ENCODE peak calls at places on chromosomes 6 and 20, in eight cellular contexts. G is endodermal cell; B is CD4-positive, CD25-positive, alpha-beta regulatory T cell; A is colonic mucosa; H is neuronal stem cell; F is hepatocyte; P is small intestine; L is esophagus squamous epithelium. N is an unnamed sample.

GRCh38 chr6:147782302-147782701 is 273.8 kb downstream of the SAMD5 start:
- DNase-seq in G (peak; percentile 49), B (no peak), A (no peak), H (no peak), F (peak; percentile 40), P (peak; percentile 47), L (no peak), N (no peak)

GRCh38 chr20:2459981-2460751 is 10.4 kb downstream of the SNRPB start:
- DNase-seq in G (no peak), B (no peak), A (no peak), H (no peak), F (no peak), P (no peak), L (no peak), N (no peak)

GRCh38 chr20:43389839-43390626 is 67.7 kb upstream of the SRSF6 start:
- DNase-seq in G (peak; percentile 87), B (no peak), A (no peak), H (peak; percentile 26), F (no peak), P (no peak), L (no peak), N (no peak)

GRCh38 chr6:116412270-116412669 is 41.5 kb downstream of the DSE start:
- DNase-seq in G (no peak), B (no peak), A (no peak), H (no peak), F (no peak), P (no peak), L (no peak), N (no peak)

GRCh38 chr20:37987602-37988290 is 45.5 kb downstream of the TTI1 start:
- DNase-seq in G (no peak), B (no peak), A (no peak), H (no peak), F (peak; percentile 28), P (peak; percentile 25), L (no peak), N (no peak)

GRCh38 chr20:3606021-3606420 is 57.2 kb downstream of the GFRA4 start:
- DNase-seq in G (no peak), B (no peak), A (no peak), H (no peak), F (no peak), P (no peak), L (no peak), N (no peak)

GRCh38 chr20:48471734-48472408 is 355.9 kb downstream of the PREX1 start:
- DNase-seq in G (no peak), B (no peak), A (no peak), H (no peak), F (no peak), P (no peak), L (no peak), N (no peak)

GRCh38 chr6:63269470-63269869 is 50.3 kb downstream of the LGSN start:
- DNase-seq in G (peak; percentile 53), B (no peak), A (no peak), H (no peak), F (no peak), P (no peak), L (no peak), N (no peak)

GRCh38 chr6:6486595-6486994 is 101.9 kb upstream of the LY86 start:
- DNase-seq in G (no peak), B (no peak), A (no peak), H (no peak), F (no peak), P (no peak), L (no peak), N (no peak)

GRCh38 chr6:157099912-157100593 is 223.3 kb downstream of the TMEM242 start:
- DNase-seq in G (no peak), B (peak; percentile 88), A (no peak), H (no peak), F (no peak), P (peak; percentile 36), L (no peak), N (no peak)

GRCh38 chr6:51515052-51515402 is 572.4 kb downstream of the PKHD1 start:
- DNase-seq in G (no peak), B (no peak), A (no peak), H (no peak), F (no peak), P (no peak), L (no peak), N (no peak)

GRCh38 chr6:131107166-131107565 is 28.1 kb upstream of the AKAP7 start:
- DNase-seq in G (no peak), B (no peak), A (no peak), H (no peak), F (peak; percentile 55), P (peak; percentile 86), L (no peak), N (no peak)

GRCh38 chr6:30782425-30783014 is 38.2 kb upstream of the IER3 start:
- DNase-seq in G (no peak), B (no peak), A (no peak), H (no peak), F (no peak), P (no peak), L (no peak), N (no peak)

GRCh38 chr6:161003336-161003735 is 11.8 kb downstream of the MAP3K4 start:
- DNase-seq in G (no peak), B (no peak), A (no peak), H (no peak), F (no peak), P (no peak), L (no peak), N (no peak)

GRCh38 chr6:27630727-27631613 is 158.1 kb upstream of the ZNF184 start:
- DNase-seq in G (peak; percentile 94), B (peak; percentile 43), A (peak; percentile 41), H (peak; percentile 74), F (peak; percentile 84), P (peak; percentile 32), L (no peak), N (peak; percentile 20)

GRCh38 chr6:7697820-7698623 is 27.9 kb upstream of the BMP6 start:
- DNase-seq in G (no peak), B (no peak), A (no peak), H (no peak), F (peak; percentile 55), P (no peak), L (no peak), N (peak; percentile 13)

GRCh38 chr6:27311806-27312145 is 297 bp downstream of the POM121L2 start:
- DNase-seq in G (peak; percentile 73), B (no peak), A (no peak), H (no peak), F (no peak), P (no peak), L (no peak), N (no peak)

GRCh38 chr6:138882369-138883017 is 86.6 kb downstream of the ECT2L start:
- DNase-seq in G (no peak), B (no peak), A (no peak), H (no peak), F (no peak), P (no peak), L (no peak), N (no peak)

GRCh38 chr6:130033999-130034814 is 15.8 kb downstream of the L3MBTL3 start:
- DNase-seq in G (no peak), B (peak; percentile 57), A (no peak), H (no peak), F (peak; percentile 54), P (peak; percentile 11), L (no peak), N (no peak)

GRCh38 chr6:126377594-126378153 is 37.8 kb downstream of the CENPW start:
- DNase-seq in G (no peak), B (no peak), A (no peak), H (no peak), F (no peak), P (no peak), L (no peak), N (no peak)

GRCh38 chr20:51424270-51425041 is 118.1 kb downstream of the NFATC2 start:
- DNase-seq in G (no peak), B (no peak), A (no peak), H (no peak), F (no peak), P (no peak), L (no peak), N (no peak)

GRCh38 chr6:129859524-129859923 is 1.6 kb downstream of the TMEM244 start:
- DNase-seq in G (no peak), B (no peak), A (no peak), H (no peak), F (no peak), P (no peak), L (no peak), N (no peak)

GRCh38 chr6:136226027-136226673 is 24.0 kb downstream of the MTFR2 start:
- DNase-seq in G (peak; percentile 79), B (peak; percentile 64), A (peak; percentile 56), H (peak; percentile 42), F (peak; percentile 65), P (peak; percentile 60), L (no peak), N (peak; percentile 60)

GRCh38 chr20:21234324-21234723 is 68.8 kb upstream of the XRN2 start:
- DNase-seq in G (no peak), B (no peak), A (no peak), H (no peak), F (no peak), P (no peak), L (no peak), N (no peak)

GRCh38 chr6:160043784-160044183 is 74.9 kb downstream of the IGF2R start:
- DNase-seq in G (no peak), B (no peak), A (no peak), H (no peak), F (no peak), P (no peak), L (no peak), N (no peak)

DNA sequence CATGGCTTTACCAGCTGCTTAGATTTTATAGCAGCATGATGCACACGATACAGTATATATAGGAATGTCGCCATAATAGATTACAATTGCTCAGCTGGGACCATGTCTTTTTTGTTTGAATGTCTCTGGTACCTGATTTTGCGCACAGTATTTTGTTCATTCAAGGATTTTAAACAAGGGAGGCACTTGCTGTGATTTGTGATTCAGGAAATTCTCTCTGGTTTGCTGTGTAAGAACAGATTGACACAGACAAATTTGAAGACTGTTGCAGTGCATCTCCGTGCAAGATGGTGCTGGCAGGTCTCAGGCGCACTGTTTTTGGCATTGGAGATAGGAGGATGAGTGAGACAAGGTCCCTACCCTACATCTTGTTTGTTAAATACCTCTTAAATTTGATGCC is 2.4 kb downstream of the MAPRE1 start:
- DNase-seq in G (no peak), B (no peak), A (no peak), H (no peak), F (no peak), P (no peak), L (no peak), N (no peak)
- H3K4me3 ChIP-seq in G (peak overlapping the region; percentile 88), B (peak overlapping the region; percentile 96), A (no peak overlapping the region), H (no peak overlapping the region), F (no peak overlapping the region), P (no peak overlapping the region), L (no peak overlapping the region), N (no peak overlapping the region)

GRCh38 chr6:41566961-41567360 is 20.8 kb downstream of the FOXP4 start:
- DNase-seq in G (no peak), B (no peak), A (no peak), H (no peak), F (no peak), P (no peak), L (no peak), N (no peak)
- H3K27ac ChIP-seq in G (no peak overlapping the region), B (no peak overlapping the region), A (no peak overlapping the region), H (no peak overlapping the region), F (no peak overlapping the region), P (no peak overlapping the region), L (no peak overlapping the region), N (no peak overlapping the region)

GRCh38 chr6:15429146-15430110 is 183.6 kb downstream of the JARID2 start:
- DNase-seq in G (peak; percentile 47), B (no peak), A (no peak), H (no peak), F (no peak), P (peak; percentile 28), L (no peak), N (no peak)
- H3K4me1 ChIP-seq in G (peaks cover 41% of the 10 kb centered on the region), B (peaks cover 31% of the 10 kb centered on the region), A (no peaks in the 10 kb centered on the region), H (peaks cover 29% of the 10 kb centered on the region), F (peaks cover 17% of the 10 kb centered on the region), P (peaks cover 29% of the 10 kb centered on the region), L (peaks cover 9% of the 10 kb centered on the region), N (peaks cover 24% of the 10 kb centered on the region)

GRCh38 chr6:17687136-17687535 is 19.6 kb downstream of the NUP153 start:
- DNase-seq in G (no peak), B (no peak), A (no peak), H (no peak), F (no peak), P (no peak), L (no peak), N (no peak)
- H3K4me3 ChIP-seq in G (no peak overlapping the region), B (no peak overlapping the region), A (no peak overlapping the region), H (no peak overlapping the region), F (no peak overlapping the region), P (no peak overlapping the region), L (no peak overlapping the region), N (no peak overlapping the region)

N was measured in transverse colon.